ENCODE peak calls at places on chromosomes 11 and 22, in four cellular contexts. L, G, F and Q are unnamed samples.

GRCh38 chr11:43756575-43756974 is 76.0 kb downstream of the HSD17B12 start:
- DNase-seq in L (no peak), G (no peak), F (no peak), Q (no peak)

GRCh38 chr22:24157783-24158170 is 23.5 kb upstream of the SUSD2 start:
- DNase-seq in L (no peak), G (no peak), F (no peak), Q (no peak)

GRCh38 chr11:6927030-6927617 is 898 bp downstream of the ZNF215 start:
- DNase-seq in L (no peak), G (peak; percentile 7), F (no peak), Q (no peak)

GRCh38 chr11:108713076-108713790 is 48.4 kb downstream of the DDX10 start:
- DNase-seq in L (no peak), G (peak; percentile 54), F (no peak), Q (no peak)

GRCh38 chr11:85664561-85665481 is at the start of gene CREBZF:
- DNase-seq in L (peak; percentile 94), G (peak; percentile 84), F (peak; percentile 95), Q (peak; percentile 91)

GRCh38 chr22:49527611-49528419 is 299.9 kb downstream of the BRD1 start:
- DNase-seq in L (no peak), G (no peak), F (no peak), Q (no peak)

GRCh38 chr11:76664578-76665061 is 5.9 kb downstream of the LRRC32 start:
- DNase-seq in L (no peak), G (no peak), F (no peak), Q (no peak)

GRCh38 chr11:92045325-92045724 is 179.3 kb upstream of the FAT3 start:
- DNase-seq in L (no peak), G (no peak), F (no peak), Q (no peak)

GRCh38 chr11:110148775-110149744 is 55.9 kb downstream of the ZC3H12C start:
- DNase-seq in L (no peak), G (no peak), F (no peak), Q (no peak)

GRCh38 chr22:43783777-43784176 is 28.3 kb downstream of the EFCAB6 start:
- DNase-seq in L (no peak), G (no peak), F (no peak), Q (no peak)

GRCh38 chr11:130765951-130766649 is 150.2 kb downstream of the SNX19 start:
- DNase-seq in L (no peak), G (peak; percentile 86), F (no peak), Q (no peak)

GRCh38 chr11:66150140-66150539 is 80.1 kb downstream of the PACS1 start:
- DNase-seq in L (no peak), G (no peak), F (no peak), Q (no peak)

GRCh38 chr11:35404397-35404775 is 15.0 kb downstream of the SLC1A2 start:
- DNase-seq in L (peak; percentile 76), G (no peak), F (peak; percentile 79), Q (peak; percentile 49)

GRCh38 chr22:22397292-22397870 is 111.2 kb downstream of the ZNF280B start:
- DNase-seq in L (no peak), G (no peak), F (no peak), Q (no peak)

GRCh38 chr11:65426839-65427690 is 4.5 kb downstream of the NEAT1 start:
- DNase-seq in L (no peak), G (no peak), F (no peak), Q (no peak)

GRCh38 chr11:32893947-32894827 is 1.6 kb downstream of the QSER1 start:
- DNase-seq in L (no peak), G (peak; percentile 39), F (no peak), Q (peak; percentile 73)

GRCh38 chr11:32890843-32891656 is 1.6 kb upstream of the QSER1 start:
- DNase-seq in L (peak; percentile 46), G (no peak), F (no peak), Q (peak; percentile 61)

GRCh38 chr11:32893091-32893946 is 708 bp downstream of the QSER1 start:
- DNase-seq in L (peak; percentile 76), G (no peak), F (peak; percentile 80), Q (peak; percentile 69)

GRCh38 chr11:32892355-32893090 is at the start of gene QSER1:
- DNase-seq in L (peak; percentile 59), G (no peak), F (peak; percentile 83), Q (peak; percentile 74)

GRCh38 chr11:32891657-32892354 is 805 bp upstream of the QSER1 start:
- DNase-seq in L (no peak), G (no peak), F (no peak), Q (no peak)
- TF ChIP-seq SP1 in L (no peak), G (no peak), F (no peak), Q (no peak)

DNA sequence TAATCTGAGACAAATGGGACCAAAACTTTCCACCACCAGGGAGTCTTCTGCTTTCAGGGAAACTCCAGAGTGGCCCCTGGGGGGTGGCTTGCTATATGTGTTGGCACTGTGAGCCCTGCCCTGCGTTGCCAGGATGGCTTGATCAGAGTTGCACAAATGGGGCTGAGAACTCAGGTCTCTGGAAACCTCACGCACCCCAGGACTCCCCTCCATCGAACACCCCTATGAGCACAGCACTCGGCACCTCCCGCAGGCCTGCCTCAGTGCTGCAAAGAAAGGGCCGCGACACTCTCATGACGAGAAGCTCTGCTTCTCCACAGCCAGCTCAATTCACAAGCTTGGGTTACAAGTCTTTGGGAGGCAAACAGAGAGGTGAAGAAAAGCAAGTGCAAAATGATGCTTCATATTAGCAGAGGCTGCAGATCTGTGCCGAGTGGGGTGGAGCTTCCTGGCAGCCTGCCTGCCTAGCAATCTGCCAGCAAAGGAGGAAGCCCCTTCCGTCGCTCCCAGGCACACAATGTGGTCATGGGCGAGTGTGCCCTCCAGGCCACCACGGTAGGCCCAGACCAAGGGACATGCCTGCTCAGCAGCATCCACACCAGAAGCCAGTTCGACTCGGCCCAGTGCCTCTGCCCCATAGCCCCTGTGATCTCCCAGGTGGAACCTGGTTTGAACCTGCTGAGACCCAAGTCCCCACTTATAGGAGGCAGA is 55.7 kb downstream of the MYH9 start:
- DNase-seq in L (no peak), G (peak; percentile 40), F (no peak), Q (no peak)
- TF ChIP-seq SP1 in L (no peak), G (no peak), F (no peak), Q (no peak)

DNA sequence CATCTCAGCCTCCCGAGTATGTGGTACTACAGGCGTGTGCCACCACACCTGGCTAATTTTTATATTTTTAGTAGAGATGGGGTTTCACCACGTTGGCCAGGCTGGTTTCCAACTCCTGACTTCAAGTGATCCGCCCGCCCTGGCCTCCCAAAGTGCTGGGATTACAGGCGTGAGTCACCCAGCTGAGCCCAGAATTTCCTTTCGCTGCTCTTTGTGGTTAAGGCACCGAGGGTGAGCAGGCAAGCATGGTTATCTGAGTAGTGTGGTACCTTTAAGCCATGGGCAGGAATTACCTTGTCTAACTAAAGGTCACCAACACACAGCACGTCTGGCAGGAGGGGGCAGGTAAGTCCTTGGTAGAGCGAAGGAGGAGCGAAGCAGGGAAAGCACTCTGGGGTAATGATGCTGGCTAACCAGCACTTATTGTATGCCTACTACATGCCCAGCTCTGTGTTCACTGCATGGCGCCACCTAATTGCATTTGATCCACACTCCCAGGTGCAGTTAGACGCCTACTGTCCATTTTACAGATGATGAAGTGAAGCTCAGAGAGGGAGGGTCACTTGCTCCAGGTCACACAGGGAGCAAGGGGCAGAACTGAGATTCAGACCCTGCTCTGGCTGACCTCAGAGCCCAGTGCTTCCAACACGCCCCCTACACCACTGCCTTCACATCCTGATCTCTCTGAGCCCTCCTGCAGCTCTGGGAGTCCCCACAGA is 45.7 kb downstream of the TRIOBP start:
- DNase-seq in L (no peak), G (no peak), F (no peak), Q (no peak)
- TF ChIP-seq SP1 in L (no peak), G (no peak), F (no peak), Q (no peak)

GRCh38 chr11:64227405-64227956 is 1.4 kb downstream of the NUDT22 start:
- DNase-seq in L (no peak), G (no peak), F (no peak), Q (no peak)

GRCh38 chr11:64224891-64225607 is 937 bp downstream of the TRPT1 start:
- DNase-seq in L (no peak), G (no peak), F (peak; percentile 61), Q (no peak)

GRCh38 chr11:64224151-64224890 is 1.7 kb downstream of the TRPT1 start:
- DNase-seq in L (no peak), G (no peak), F (no peak), Q (no peak)

GRCh38 chr11:64226507-64227051 is 505 bp downstream of the NUDT22 start:
- DNase-seq in L (no peak), G (no peak), F (no peak), Q (no peak)

GRCh38 chr11:64225608-64226506 is at the start of the genes NUDT22 and TRPT1:
- DNase-seq in L (peak; percentile 89), G (no peak), F (peak; percentile 97), Q (peak; percentile 89)
- TF ChIP-seq SP1 in L (peak; percentile 76), G (peak; percentile 60), F (peak; percentile 24), Q (no peak)

DNA sequence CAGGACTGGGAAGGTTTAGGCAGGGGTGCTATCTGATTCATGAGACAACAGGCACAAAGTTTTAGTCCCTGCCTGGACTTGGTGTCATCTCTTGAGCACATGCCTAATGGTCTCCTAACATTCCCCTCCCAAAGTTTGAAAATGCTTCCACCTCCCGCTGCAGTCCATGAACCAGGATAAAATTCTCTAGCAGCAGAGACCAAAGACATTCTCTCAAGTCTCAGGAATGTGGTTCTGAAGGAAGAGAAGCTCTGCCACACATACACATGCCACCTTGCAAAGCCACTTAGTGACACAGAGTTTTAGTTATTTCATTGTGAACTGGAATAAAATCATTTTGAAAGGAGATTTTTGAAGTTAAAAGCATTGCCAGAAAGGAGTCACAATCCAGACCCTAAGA is 15.5 kb downstream of the OR51B6 start:
- DNase-seq in L (no peak), G (no peak), F (no peak), Q (no peak)
- TF ChIP-seq SP1 in L (no peak), G (no peak), F (no peak), Q (no peak)